ENCODE peak calls at places on chromosomes 7 and 10, in nine cellular contexts. D, Z, E, G, C, M, K, N and O are unnamed samples.

GRCh38 chr10:110456046-110456445 is 41.7 kb upstream of the DUSP5 start:
- DNase-seq in D (peak), Z (no peak), E (no peak), G (no peak), C (no peak), M (no peak), K (no peak), N (no peak), O (no peak)

GRCh38 chr10:62554632-62555199 is 180.5 kb downstream of the ZNF365 start:
- DNase-seq in D (no peak), Z (no peak), E (peak), G (peak), C (no peak), M (no peak), K (peak), N (no peak), O (no peak)

GRCh38 chr7:23474098-23474828 is 4.0 kb upstream of the IGF2BP3 start:
- DNase-seq in D (peak), Z (no peak), E (no peak), G (peak), C (no peak), M (peak), K (peak), N (peak), O (peak)

GRCh38 chr10:6465854-6466524 is 114.1 kb downstream of the PRKCQ start:
- DNase-seq in D (no peak), Z (no peak), E (no peak), G (no peak), C (no peak), M (no peak), K (no peak), N (no peak), O (no peak)

GRCh38 chr10:47241256-47241655 is 58.7 kb upstream of the GDF10 start:
- DNase-seq in D (peak), Z (no peak), E (no peak), G (no peak), C (no peak), M (no peak), K (no peak), N (no peak), O (no peak)

GRCh38 chr7:79930604-79931003 is 204.0 kb upstream of the GNAI1 start:
- DNase-seq in D (no peak), Z (no peak), E (no peak), G (peak), C (no peak), M (no peak), K (no peak), N (no peak), O (no peak)

GRCh38 chr10:784377-784758 is 94.9 kb upstream of the DIP2C start:
- DNase-seq in D (peak), Z (no peak), E (no peak), G (no peak), C (no peak), M (no peak), K (no peak), N (no peak), O (no peak)

GRCh38 chr10:44792119-44792783 is 118.9 kb upstream of the TMEM72 start:
- DNase-seq in D (no peak), Z (no peak), E (no peak), G (no peak), C (no peak), M (no peak), K (no peak), N (no peak), O (no peak)

GRCh38 chr10:118047363-118047719 is 600 bp upstream of the RAB11FIP2 start:
- DNase-seq in D (no peak), Z (no peak), E (no peak), G (no peak), C (no peak), M (no peak), K (no peak), N (no peak), O (no peak)

GRCh38 chr10:68900427-68901105 is 549 bp upstream of the DDX50 start:
- DNase-seq in D (no peak), Z (no peak), E (peak), G (peak), C (peak), M (no peak), K (no peak), N (no peak), O (no peak)

GRCh38 chr10:101816375-101816773 is 1.9 kb downstream of the OGA start:
- DNase-seq in D (no peak), Z (no peak), E (no peak), G (no peak), C (no peak), M (no peak), K (no peak), N (no peak), O (no peak)